ENCODE peak calls at places on chromosome 18, in six cellular contexts. U is stimulated activated CD4-positive, alpha-beta T cell treated with anti-CD3 and anti-CD28 coated beads, Interleukin-1b, Interleukin-23, amount 100 ng/mL, for 24 hours; E is activated naive CD8-positive, alpha-beta T cell treated with anti-CD3 and anti-CD28 coated beads, Interleukin-2, amount 50 U/mL, for 16 hours; V is cardiac septum; F is H54; W is brain microvascular endothelial cell. Q is an unnamed sample.

GRCh38 chr18:49520661-49521145 is 33.7 kb upstream of the C18orf32 start:
- DNase-seq in W (no peak), E (no peak), V (no peak), F (no peak), U (no peak), Q (no peak)

GRCh38 chr18:10536270-10536669 is 10.4 kb downstream of the NAPG start:
- DNase-seq in V (no peak), W (peak), F (no peak), E (no peak), U (no peak), Q (no peak)

GRCh38 chr18:45008694-45009372 is 328.1 kb downstream of the SETBP1 start:
- DNase-seq in U (no peak), V (no peak), F (no peak), E (no peak), W (no peak), Q (no peak)

GRCh38 chr18:74610216-74610615 is 12.5 kb downstream of the ZNF407 start:
- DNase-seq in F (no peak), W (no peak), U (no peak), E (no peak), V (no peak), Q (no peak)

GRCh38 chr18:77088977-77089795 is 43.4 kb downstream of the MBP start:
- DNase-seq in V (no peak), W (no peak), U (no peak), E (no peak), F (no peak), Q (no peak)

GRCh38 chr18:76544511-76545350 is 49.7 kb upstream of the ZNF516 start:
- DNase-seq in V (no peak), W (no peak), F (no peak), U (no peak), E (no peak), Q (no peak)

GRCh38 chr18:46051731-46052461 is 20.2 kb downstream of the PSTPIP2 start:
- DNase-seq in W (peak), U (no peak), V (no peak), F (no peak), E (no peak), Q (no peak)

GRCh38 chr18:67875936-67876335 is 359.4 kb upstream of the DSEL start:
- DNase-seq in E (no peak), W (peak), F (no peak), V (no peak), U (no peak), Q (no peak)